ENCODE peak calls at places on chromosomes 16 and 17, in seven cellular contexts. S is thoracic aorta, B is esophagus squamous epithelium, M is fibroblast of lung, N is GM23338, A is stomach, V is OCI-LY7. K is an unnamed sample. For H3K4me1, the result is how much of the 10 kb centered on the place peaks cover.

GRCh38 chr16:52957199-52957598 is 95.5 kb downstream of the CHD9NB start:
- DNase-seq in S (no peak), B (no peak), M (no peak), N (no peak), A (no peak), V (no peak), K (no peak)

GRCh38 chr16:20875358-20875656 is 24.9 kb downstream of the DCUN1D3 start:
- DNase-seq in S (no peak), B (no peak), M (no peak), N (no peak), A (no peak), V (peak), K (no peak)

GRCh38 chr17:16351831-16352230 is 1.4 kb downstream of the CENPV start:
- DNase-seq in S (no peak), B (no peak), M (peak), N (no peak), A (no peak), V (no peak), K (no peak)

GRCh38 chr16:67934306-67935095 is 2.1 kb downstream of the PSMB10 start:
- DNase-seq in S (no peak), B (no peak), M (no peak), N (no peak), A (no peak), V (no peak), K (no peak)

GRCh38 chr16:71367243-71367976 is 8.9 kb downstream of the CALB2 start:
- DNase-seq in S (no peak), B (no peak), M (peak), N (peak), A (peak), V (peak), K (no peak)

GRCh38 chr16:23464196-23464595 is 11.2 kb upstream of the COG7 start:
- DNase-seq in S (no peak), B (no peak), M (no peak), N (no peak), A (no peak), V (no peak), K (no peak)

GRCh38 chr17:35127751-35128514 is 6.5 kb downstream of the FNDC8 start:
- DNase-seq in S (no peak), B (no peak), M (peak), N (no peak), A (no peak), V (no peak), K (no peak)

GRCh38 chr17:29645516-29646051 is 22.9 kb upstream of the CORO6 start:
- DNase-seq in S (peak), B (no peak), M (peak), N (no peak), A (peak), V (no peak), K (peak)

GRCh38 chr17:66469890-66470289 is 167.5 kb downstream of the PRKCA start:
- DNase-seq in S (no peak), B (no peak), M (no peak), N (no peak), A (no peak), V (no peak), K (no peak)

GRCh38 chr16:85137323-85138072 is 25.2 kb upstream of the CIBAR2 start:
- DNase-seq in S (peak), B (no peak), M (peak), N (no peak), A (peak), V (no peak), K (peak)

GRCh38 chr17:40724656-40725055 is 21.1 kb upstream of the KRT24 start:
- DNase-seq in S (no peak), B (no peak), M (no peak), N (no peak), A (no peak), V (no peak), K (no peak)

GRCh38 chr17:34154916-34155730 is 100.0 kb upstream of the CCL2 start:
- DNase-seq in S (no peak), B (no peak), M (no peak), N (peak), A (no peak), V (no peak), K (no peak)

GRCh38 chr17:29133146-29133713 is 47.0 kb downstream of the MYO18A start:
- DNase-seq in S (peak), B (no peak), M (peak), N (peak), A (no peak), V (no peak), K (peak)

GRCh38 chr17:48472485-48473281 is 42.7 kb upstream of the SKAP1 start:
- DNase-seq in S (no peak), B (no peak), M (no peak), N (peak), A (no peak), V (peak), K (no peak)

GRCh38 chr17:81254955-81255717 is 16.0 kb downstream of the NDUFAF8 start:
- DNase-seq in S (no peak), B (no peak), M (peak), N (peak), A (peak), V (no peak), K (peak)

GRCh38 chr16:50280932-50281331 is 14.6 kb downstream of the ADCY7 start:
- DNase-seq in S (no peak), B (no peak), M (no peak), N (no peak), A (no peak), V (peak), K (peak)

GRCh38 chr16:50282010-50282538 is 15.7 kb downstream of the ADCY7 start:
- DNase-seq in S (no peak), B (peak), M (peak), N (no peak), A (peak), V (peak), K (peak)

GRCh38 chr16:50282955-50283631 is 16.7 kb downstream of the ADCY7 start:
- DNase-seq in S (no peak), B (no peak), M (no peak), N (no peak), A (no peak), V (no peak), K (peak)

GRCh38 chr16:50279142-50279865 is 13.0 kb downstream of the ADCY7 start:
- DNase-seq in S (no peak), B (no peak), M (no peak), N (no peak), A (peak), V (no peak), K (peak)

DNA sequence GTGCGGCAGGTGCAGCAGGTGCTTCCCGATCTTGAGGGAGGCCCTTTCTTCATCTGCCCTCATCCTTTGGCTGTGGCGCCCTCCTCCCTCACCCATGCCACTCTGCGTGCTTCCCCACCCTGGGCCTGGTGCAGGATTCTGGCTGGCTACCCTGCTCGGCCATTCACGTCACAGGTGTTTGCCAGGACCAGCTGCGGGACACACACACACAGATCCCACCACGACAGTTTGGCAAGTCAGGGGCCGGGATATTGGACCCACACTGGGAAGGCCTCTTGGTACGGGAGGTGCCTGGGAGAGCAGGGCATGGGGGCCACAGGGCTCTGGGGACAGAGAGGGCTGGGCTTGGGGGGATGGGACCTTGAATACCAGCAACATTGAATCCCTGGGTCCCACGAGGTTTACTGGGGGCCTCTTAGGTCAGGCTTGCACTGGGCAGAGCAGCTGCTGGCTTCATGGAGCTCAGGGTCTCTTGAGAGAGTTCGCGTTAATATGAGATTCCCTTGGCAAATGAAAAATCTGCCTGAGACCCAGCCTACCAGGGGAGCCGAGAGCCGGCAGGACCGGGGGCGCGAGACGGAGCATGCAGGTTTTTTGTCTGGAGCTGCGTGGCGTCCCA is 15.1 kb downstream of the ADCY7 start:
- DNase-seq in S (no peak), B (no peak), M (no peak), N (no peak), A (no peak), V (peak), K (peak)
- H3K4me1 ChIP-seq in S (under half), B (under half), M (under half), N (under half), A (half or more), V (half or more), K (under half)

DNA sequence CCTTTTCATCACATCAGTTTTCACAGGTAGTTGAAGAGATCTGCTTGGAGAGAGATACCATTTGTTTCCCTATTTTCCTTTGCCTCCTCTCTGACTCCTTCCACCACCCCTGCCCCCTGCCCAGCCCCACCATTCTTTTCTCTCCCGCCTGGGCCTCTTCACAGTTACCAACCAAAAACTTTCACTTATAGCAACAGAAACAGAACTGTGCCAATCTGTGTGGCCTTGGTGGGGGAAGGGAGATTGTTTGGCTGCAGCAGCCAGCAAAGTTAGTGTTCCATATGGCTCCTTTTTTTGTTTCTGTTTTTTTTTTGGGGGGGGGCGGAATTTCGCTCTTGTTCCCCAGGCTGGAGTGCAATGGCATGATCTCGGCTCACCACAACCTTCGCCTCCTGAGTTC is 17.2 kb upstream of the ARL4D start:
- DNase-seq in S (no peak), B (no peak), M (no peak), N (no peak), A (no peak), V (no peak), K (no peak)
- H3K4me1 ChIP-seq in S (under half), B (under half), M (under half), N (under half), A (under half), V (under half), K (under half)

GRCh38 chr17:42677012-42677857 is 441 bp upstream of the PLEKHH3 start:
- DNase-seq in S (peak), B (peak), M (peak), N (peak), A (peak), V (peak), K (peak)
- H3K4me1 ChIP-seq in S (half or more), B (half or more), M (under half), N (under half), A (half or more), V (half or more), K (half or more)

GRCh38 chr17:20934288-20934687 is 108.5 kb downstream of the USP22 start:
- DNase-seq in S (no peak), B (no peak), M (peak), N (no peak), A (no peak), V (no peak), K (no peak)

GRCh38 chr17:20925954-20926353 is 116.9 kb downstream of the USP22 start:
- DNase-seq in S (no peak), B (no peak), M (no peak), N (no peak), A (no peak), V (no peak), K (no peak)

GRCh38 chr17:20927586-20927985 is 115.2 kb downstream of the USP22 start:
- DNase-seq in S (no peak), B (no peak), M (no peak), N (no peak), A (no peak), V (no peak), K (no peak)

GRCh38 chr17:20926532-20926931 is 116.3 kb downstream of the USP22 start:
- DNase-seq in S (no peak), B (no peak), M (peak), N (no peak), A (no peak), V (no peak), K (no peak)

DNA sequence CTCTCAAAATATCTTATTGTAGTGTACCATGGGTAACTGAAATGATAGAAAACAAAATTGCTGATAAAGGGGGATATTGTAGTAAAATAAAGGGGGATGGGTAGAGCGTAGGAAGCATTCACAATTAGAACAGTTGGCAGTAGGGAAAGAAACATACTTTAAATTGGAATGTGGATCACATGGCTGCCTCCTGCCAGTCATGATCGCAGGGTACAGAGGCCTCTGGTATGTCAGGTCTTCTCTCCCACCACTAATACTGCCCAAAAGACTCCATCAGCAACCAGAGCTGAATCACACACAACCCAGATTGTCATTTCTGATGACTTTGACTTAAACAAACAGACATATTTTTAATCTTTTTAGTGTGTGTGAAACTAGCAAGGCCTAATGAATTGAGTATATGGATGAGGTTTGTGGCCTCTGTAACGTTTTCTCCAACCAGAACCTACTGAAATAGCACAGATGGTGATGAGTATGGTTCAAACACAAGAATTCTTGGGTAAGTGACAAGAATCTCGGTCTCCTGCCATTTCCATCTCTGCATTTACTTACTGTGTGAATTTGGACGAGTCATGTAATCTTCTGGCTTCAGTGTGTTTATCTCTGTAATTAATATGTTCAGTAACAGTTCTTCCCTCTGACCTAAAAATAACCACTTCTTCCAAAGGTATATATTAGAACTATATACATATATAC is 112.6 kb downstream of the USP22 start:
- DNase-seq in S (no peak), B (no peak), M (no peak), N (no peak), A (no peak), V (no peak), K (no peak)
- H3K4me1 ChIP-seq in S (under half), B (under half), M (under half), N (under half), A (under half), V (under half), K (under half)

DNA sequence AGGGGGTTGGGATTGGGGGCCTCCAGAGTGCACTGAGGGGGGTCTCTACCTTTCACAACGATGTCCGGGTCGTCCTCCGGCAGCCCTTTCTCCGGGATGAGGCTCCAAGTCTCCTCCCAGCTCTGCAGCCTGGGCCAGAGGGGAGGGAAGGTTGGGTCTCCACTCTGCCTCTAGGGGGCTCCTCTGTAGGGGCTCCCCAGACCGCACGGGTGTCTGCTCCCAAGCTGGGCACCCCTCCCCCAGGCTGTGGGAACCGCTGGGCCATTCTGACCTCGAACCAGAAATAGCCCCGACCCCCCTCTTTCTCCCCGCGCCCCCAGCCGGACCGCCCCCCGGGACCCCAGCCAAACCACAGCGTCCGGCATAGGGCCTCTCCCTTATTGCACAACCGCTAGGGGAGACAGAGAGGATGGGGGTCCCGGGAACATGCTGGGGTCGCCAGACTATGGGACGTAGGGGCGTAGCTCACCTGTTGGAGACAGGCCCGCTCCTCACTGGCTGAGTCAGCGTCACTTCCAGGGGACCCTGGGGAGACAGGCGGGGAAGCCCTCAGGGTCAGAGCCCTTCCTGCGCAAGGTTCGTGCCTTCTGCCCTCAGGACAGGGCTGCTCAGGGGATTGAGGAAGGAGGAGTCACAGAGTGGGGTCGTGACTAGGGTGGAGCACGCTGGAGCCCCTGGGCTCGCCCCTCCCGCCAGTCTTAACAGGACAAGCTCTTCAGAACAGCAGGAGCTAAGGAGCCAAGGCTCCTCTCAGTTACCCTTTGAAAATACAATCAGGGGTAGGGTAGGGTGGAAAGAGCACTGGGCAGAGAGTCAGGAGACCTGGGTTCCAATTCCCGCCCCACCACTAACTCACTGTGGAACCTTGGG is 2.7 kb downstream of the PLEKHH3 start:
- DNase-seq in S (no peak), B (no peak), M (peak), N (peak), A (peak), V (peak), K (no peak)
- H3K4me1 ChIP-seq in S (under half), B (half or more), M (under half), N (under half), A (half or more), V (under half), K (under half)